ENCODE peak calls at places on chromosomes 4 and X, in six cellular contexts. One of them, this sample, is unnamed.

GRCh38 chr4:76990288-76991080 is 40.9 kb downstream of the SEPTIN11 start:
- DNase-seq in HCT116: no peak
- DNase-seq in K562: no peak
- DNase-seq in suprapubic skin: no peak
- DNase-seq in sigmoid colon: no peak
- DNase-seq in breast epithelium: no peak
- DNase-seq in this sample: no peak

GRCh38 chrX:22060451-22060940 is 28.4 kb downstream of the PHEX start:
- DNase-seq in suprapubic skin: no peak
- DNase-seq in HCT116: no peak
- DNase-seq in sigmoid colon: no peak
- DNase-seq in breast epithelium: no peak
- DNase-seq in K562: no peak
- DNase-seq in this sample: no peak

GRCh38 chr4:16443504-16444088 is 217.3 kb upstream of the TAPT1 start:
- DNase-seq in HCT116: peak
- DNase-seq in sigmoid colon: no peak
- DNase-seq in suprapubic skin: no peak
- DNase-seq in K562: peak
- DNase-seq in breast epithelium: no peak
- DNase-seq in this sample: no peak

GRCh38 chr4:99088485-99089365 is at the start of gene ADH5:
- DNase-seq in K562: peak
- DNase-seq in HCT116: peak
- DNase-seq in suprapubic skin: peak
- DNase-seq in sigmoid colon: peak
- DNase-seq in breast epithelium: peak
- DNase-seq in this sample: no peak

GRCh38 chr4:56405016-56405415 is 17.7 kb upstream of the AASDH start:
- DNase-seq in breast epithelium: no peak
- DNase-seq in suprapubic skin: no peak
- DNase-seq in HCT116: no peak
- DNase-seq in K562: no peak
- DNase-seq in sigmoid colon: no peak
- DNase-seq in this sample: no peak

GRCh38 chr4:84482564-84483563 is 16.2 kb downstream of the NKX6-1 start:
- DNase-seq in HCT116: no peak
- DNase-seq in breast epithelium: no peak
- DNase-seq in suprapubic skin: peak
- DNase-seq in sigmoid colon: no peak
- DNase-seq in K562: no peak
- DNase-seq in this sample: no peak

GRCh38 chr4:54102747-54103146 is 2.8 kb downstream of the GSX2 start:
- DNase-seq in suprapubic skin: no peak
- DNase-seq in HCT116: no peak
- DNase-seq in breast epithelium: no peak
- DNase-seq in sigmoid colon: no peak
- DNase-seq in K562: no peak
- DNase-seq in this sample: no peak

GRCh38 chr4:158588285-158588684 is 66.6 kb downstream of the RXFP1 start:
- DNase-seq in HCT116: no peak
- DNase-seq in sigmoid colon: no peak
- DNase-seq in K562: no peak
- DNase-seq in breast epithelium: no peak
- DNase-seq in suprapubic skin: no peak
- DNase-seq in this sample: no peak

GRCh38 chr4:99059550-99059949 is 29.0 kb downstream of the ADH5 start:
- DNase-seq in sigmoid colon: no peak
- DNase-seq in K562: no peak
- DNase-seq in suprapubic skin: no peak
- DNase-seq in breast epithelium: no peak
- DNase-seq in HCT116: no peak
- DNase-seq in this sample: no peak

GRCh38 chr4:85672116-85672515 is 197.2 kb downstream of the ARHGAP24 start:
- DNase-seq in sigmoid colon: no peak
- DNase-seq in HCT116: no peak
- DNase-seq in breast epithelium: no peak
- DNase-seq in suprapubic skin: no peak
- DNase-seq in K562: no peak
- DNase-seq in this sample: no peak
- TF ChIP-seq POLR2A in sigmoid colon: no peak
- TF ChIP-seq POLR2A in HCT116: no peak
- TF ChIP-seq POLR2A in breast epithelium: no peak
- TF ChIP-seq POLR2A in suprapubic skin: no peak
- TF ChIP-seq POLR2A in K562: no peak
- TF ChIP-seq POLR2A in this sample: no peak

DNA sequence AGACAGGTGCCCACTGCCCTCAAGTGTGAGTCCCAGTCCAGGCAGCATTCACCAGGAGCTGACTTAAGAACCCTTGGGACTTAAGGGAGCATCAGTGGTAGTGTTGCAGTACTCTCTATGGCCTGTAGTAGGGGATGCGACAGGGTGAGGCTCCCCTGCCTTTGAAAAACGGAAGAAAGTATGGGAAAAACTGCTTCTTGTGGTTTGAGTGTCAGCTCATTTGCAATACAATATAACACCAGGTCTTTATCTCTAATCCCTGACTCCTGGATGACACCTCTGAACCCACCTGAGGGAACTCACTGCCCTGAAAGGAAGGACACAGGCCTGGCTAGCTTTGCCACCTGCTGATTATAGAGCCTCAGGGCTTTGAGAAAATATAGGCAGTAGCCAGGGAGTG is 176.0 kb downstream of the SMARCA1 start:
- DNase-seq in sigmoid colon: no peak
- DNase-seq in K562: no peak
- DNase-seq in HCT116: peak
- DNase-seq in breast epithelium: no peak
- DNase-seq in suprapubic skin: no peak
- DNase-seq in this sample: no peak
- TF ChIP-seq POLR2AphosphoS5 in sigmoid colon: no peak
- TF ChIP-seq POLR2AphosphoS5 in K562: no peak
- TF ChIP-seq POLR2AphosphoS5 in HCT116: no peak
- TF ChIP-seq POLR2AphosphoS5 in breast epithelium: no peak
- TF ChIP-seq POLR2AphosphoS5 in suprapubic skin: no peak
- TF ChIP-seq POLR2AphosphoS5 in this sample: no peak

DNA sequence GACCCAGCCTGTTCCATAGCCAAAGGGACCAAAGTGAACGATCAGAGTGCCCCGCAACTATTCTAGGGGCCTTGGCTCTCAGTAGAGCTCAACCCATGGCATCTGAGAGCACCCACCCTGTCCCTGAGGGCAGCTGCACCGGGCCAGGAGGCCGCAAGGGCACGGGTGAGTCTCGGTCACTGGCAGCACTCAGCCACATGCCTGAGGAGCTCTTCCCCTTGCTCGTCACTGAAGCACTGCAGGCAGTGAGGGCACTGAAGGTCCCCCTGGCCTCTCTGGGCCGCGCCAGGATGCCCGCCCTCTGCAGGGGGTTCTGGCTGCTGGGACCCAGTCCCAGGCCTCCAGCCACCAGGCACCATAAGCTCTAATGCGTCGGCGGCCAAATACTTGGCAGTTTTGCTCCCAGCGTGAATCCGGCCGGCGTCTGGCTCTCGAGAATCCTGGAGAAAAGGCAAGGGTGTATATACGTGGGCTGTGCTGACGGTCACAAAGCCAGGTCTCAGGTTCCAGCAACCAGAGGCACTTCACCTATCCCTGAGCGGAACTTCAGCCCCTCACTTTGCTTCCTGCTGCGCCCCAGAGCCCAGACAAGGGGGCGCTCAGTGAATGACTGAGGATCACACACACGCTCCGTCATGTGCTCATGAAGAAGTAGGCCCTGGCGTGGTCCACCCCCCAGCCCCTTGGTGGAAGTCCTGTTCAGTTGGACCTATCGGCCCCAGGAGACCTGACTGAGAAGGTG is 13.9 kb downstream of the TNIP2 start:
- DNase-seq in HCT116: no peak
- DNase-seq in suprapubic skin: no peak
- DNase-seq in breast epithelium: no peak
- DNase-seq in K562: no peak
- DNase-seq in sigmoid colon: no peak
- DNase-seq in this sample: no peak
- TF ChIP-seq POLR2A in HCT116: no peak
- TF ChIP-seq POLR2A in suprapubic skin: no peak
- TF ChIP-seq POLR2A in breast epithelium: no peak
- TF ChIP-seq POLR2A in K562: no peak
- TF ChIP-seq POLR2A in sigmoid colon: no peak
- TF ChIP-seq POLR2A in this sample: no peak

GRCh38 chr4:8365353-8365752 is 75.2 kb downstream of the ACOX3 start:
- DNase-seq in HCT116: no peak
- DNase-seq in sigmoid colon: no peak
- DNase-seq in suprapubic skin: no peak
- DNase-seq in K562: no peak
- DNase-seq in breast epithelium: no peak
- DNase-seq in this sample: no peak

GRCh38 chr4:8364141-8364540 is 76.4 kb downstream of the ACOX3 start:
- DNase-seq in HCT116: no peak
- DNase-seq in breast epithelium: no peak
- DNase-seq in suprapubic skin: no peak
- DNase-seq in K562: no peak
- DNase-seq in sigmoid colon: peak
- DNase-seq in this sample: no peak

GRCh38 chr4:8364848-8365350 is 75.6 kb downstream of the ACOX3 start:
- DNase-seq in K562: no peak
- DNase-seq in suprapubic skin: peak
- DNase-seq in sigmoid colon: no peak
- DNase-seq in breast epithelium: no peak
- DNase-seq in HCT116: no peak
- DNase-seq in this sample: no peak

GRCh38 chr4:8366601-8367000 is 73.9 kb downstream of the ACOX3 start:
- DNase-seq in suprapubic skin: no peak
- DNase-seq in breast epithelium: no peak
- DNase-seq in HCT116: no peak
- DNase-seq in K562: no peak
- DNase-seq in sigmoid colon: no peak
- DNase-seq in this sample: no peak

GRCh38 chr4:8365951-8366350 is 74.6 kb downstream of the ACOX3 start:
- DNase-seq in breast epithelium: no peak
- DNase-seq in HCT116: no peak
- DNase-seq in sigmoid colon: no peak
- DNase-seq in suprapubic skin: no peak
- DNase-seq in K562: no peak
- DNase-seq in this sample: no peak
- TF ChIP-seq POLR2AphosphoS5 in breast epithelium: no peak
- TF ChIP-seq POLR2AphosphoS5 in HCT116: no peak
- TF ChIP-seq POLR2AphosphoS5 in sigmoid colon: no peak
- TF ChIP-seq POLR2AphosphoS5 in suprapubic skin: no peak
- TF ChIP-seq POLR2AphosphoS5 in K562: no peak
- TF ChIP-seq POLR2AphosphoS5 in this sample: no peak

GRCh38 chrX:153903238-153903980 is 1.1 kb upstream of the AVPR2 start:
- DNase-seq in sigmoid colon: no peak
- DNase-seq in K562: no peak
- DNase-seq in suprapubic skin: no peak
- DNase-seq in HCT116: no peak
- DNase-seq in breast epithelium: no peak
- DNase-seq in this sample: no peak
- TF ChIP-seq POLR2A in sigmoid colon: no peak
- TF ChIP-seq POLR2A in K562: no peak
- TF ChIP-seq POLR2A in suprapubic skin: no peak
- TF ChIP-seq POLR2A in HCT116: no peak
- TF ChIP-seq POLR2A in breast epithelium: no peak
- TF ChIP-seq POLR2A in this sample: no peak